ENCODE peak calls at places on chromosomes 12 and 14, in five cellular contexts. S is AG08396; Q is AG10803; N is stimulated activated effector memory CD8-positive, alpha-beta T cell treated with anti-CD3 and anti-CD28 coated beads, Interleukin-12 subunit alpha, Interleukin-12 subunit beta, amount 100 ng/mL, for 72 hours; T is astrocyte. H is an unnamed sample.

GRCh38 chr14:65428691-65429090 is 16.2 kb downstream of the FUT8 start:
- DNase-seq in S (no peak), Q (no peak), N (no peak), T (no peak), H (no peak)

GRCh38 chr14:26173581-26173980 is 424.3 kb downstream of the NOVA1 start:
- DNase-seq in S (no peak), Q (no peak), N (no peak), T (no peak), H (no peak)

GRCh38 chr14:33932033-33932432 is 18.8 kb downstream of the EGLN3 start:
- DNase-seq in S (no peak), Q (no peak), N (no peak), T (no peak), H (no peak)

GRCh38 chr12:99455350-99456037 is 192.1 kb upstream of the GARIN6 start:
- DNase-seq in S (no peak), Q (peak), N (no peak), T (peak), H (no peak)

GRCh38 chr12:10690906-10691305 is 17.1 kb upstream of the STYK1 start:
- DNase-seq in S (no peak), Q (peak), N (no peak), T (peak), H (no peak)

GRCh38 chr14:90995785-90996184 is 64.7 kb downstream of the RPS6KA5 start:
- DNase-seq in S (no peak), Q (no peak), N (no peak), T (no peak), H (no peak)

GRCh38 chr14:80475074-80475473 is 263.8 kb upstream of the DIO2 start:
- DNase-seq in S (peak), Q (peak), N (no peak), T (peak), H (no peak)

GRCh38 chr14:88248606-88249005 is 74.5 kb downstream of the KCNK10 start:
- DNase-seq in S (no peak), Q (no peak), N (no peak), T (peak), H (no peak)

GRCh38 chr12:101407054-101407437 is 526 bp downstream of the ARL1 start:
- DNase-seq in S (no peak), Q (no peak), N (no peak), T (no peak), H (no peak)

GRCh38 chr14:73753887-73754880 is 40.0 kb upstream of the PNMA1 start:
- DNase-seq in S (no peak), Q (peak), N (no peak), T (no peak), H (no peak)

GRCh38 chr12:6279631-6280030 is 30.9 kb upstream of the PLEKHG6 start:
- DNase-seq in S (no peak), Q (no peak), N (no peak), T (no peak), H (no peak)